ENCODE peak calls at places on chromosomes 1 and 21, in six cellular contexts. One of them, this sample, is unnamed. For H3K36me3, the result is how much of the 10 kb centered on the place peaks cover.

GRCh38 chr1:29865051-29865450 is 628.7 kb downstream of the PTPRU start:
- DNase-seq in Karpas-422: no peak
- DNase-seq in CD8-positive, alpha-beta T cell: no peak
- DNase-seq in uterus: no peak
- DNase-seq in fibroblast of lung: no peak
- DNase-seq in H1: no peak
- DNase-seq in this sample: no peak

GRCh38 chr1:167206166-167206835 is 14.4 kb upstream of the POU2F1 start:
- DNase-seq in CD8-positive, alpha-beta T cell: no peak
- DNase-seq in uterus: no peak
- DNase-seq in fibroblast of lung: no peak
- DNase-seq in Karpas-422: no peak
- DNase-seq in H1: no peak
- DNase-seq in this sample: no peak

GRCh38 chr1:167544447-167544846 is 9.1 kb downstream of the CREG1 start:
- DNase-seq in fibroblast of lung: no peak
- DNase-seq in H1: no peak
- DNase-seq in uterus: no peak
- DNase-seq in CD8-positive, alpha-beta T cell: no peak
- DNase-seq in Karpas-422: no peak
- DNase-seq in this sample: no peak

GRCh38 chr1:235199441-235199840 is 38.4 kb upstream of the RBM34 start:
- DNase-seq in CD8-positive, alpha-beta T cell: no peak
- DNase-seq in H1: no peak
- DNase-seq in Karpas-422: peak
- DNase-seq in uterus: no peak
- DNase-seq in fibroblast of lung: peak
- DNase-seq in this sample: no peak

GRCh38 chr1:9439074-9439761 is 100.0 kb upstream of the SLC25A33 start:
- DNase-seq in H1: no peak
- DNase-seq in fibroblast of lung: no peak
- DNase-seq in CD8-positive, alpha-beta T cell: no peak
- DNase-seq in Karpas-422: no peak
- DNase-seq in uterus: peak
- DNase-seq in this sample: no peak

GRCh38 chr1:6585081-6585722 is 5.4 kb downstream of the ZBTB48 start:
- DNase-seq in CD8-positive, alpha-beta T cell: no peak
- DNase-seq in fibroblast of lung: no peak
- DNase-seq in Karpas-422: peak
- DNase-seq in uterus: no peak
- DNase-seq in H1: no peak
- DNase-seq in this sample: no peak

GRCh38 chr1:59433440-59433813 is 136.5 kb downstream of the FGGY start:
- DNase-seq in CD8-positive, alpha-beta T cell: no peak
- DNase-seq in Karpas-422: no peak
- DNase-seq in uterus: no peak
- DNase-seq in H1: no peak
- DNase-seq in fibroblast of lung: no peak
- DNase-seq in this sample: no peak

GRCh38 chr1:178724734-178725602 is at the start of gene RALGPS2:
- DNase-seq in CD8-positive, alpha-beta T cell: peak
- DNase-seq in H1: peak
- DNase-seq in Karpas-422: peak
- DNase-seq in fibroblast of lung: peak
- DNase-seq in uterus: peak
- DNase-seq in this sample: peak

GRCh38 chr1:64955093-64956066 is 11.0 kb downstream of the JAK1 start:
- DNase-seq in Karpas-422: no peak
- DNase-seq in uterus: no peak
- DNase-seq in CD8-positive, alpha-beta T cell: no peak
- DNase-seq in fibroblast of lung: no peak
- DNase-seq in H1: no peak
- DNase-seq in this sample: no peak

GRCh38 chr1:47179988-47180563 is 9.8 kb downstream of the PDZK1IP1 start:
- DNase-seq in H1: no peak
- DNase-seq in CD8-positive, alpha-beta T cell: peak
- DNase-seq in fibroblast of lung: no peak
- DNase-seq in Karpas-422: no peak
- DNase-seq in uterus: no peak
- DNase-seq in this sample: no peak

GRCh38 chr1:183537405-183537804 is 52.9 kb downstream of the NCF2 start:
- DNase-seq in H1: no peak
- DNase-seq in fibroblast of lung: no peak
- DNase-seq in uterus: no peak
- DNase-seq in CD8-positive, alpha-beta T cell: no peak
- DNase-seq in Karpas-422: no peak
- DNase-seq in this sample: no peak
- H3K36me3 ChIP-seq in H1: half or more
- H3K36me3 ChIP-seq in fibroblast of lung: under half
- H3K36me3 ChIP-seq in uterus: under half
- H3K36me3 ChIP-seq in CD8-positive, alpha-beta T cell: half or more
- H3K36me3 ChIP-seq in Karpas-422: half or more
- H3K36me3 ChIP-seq in this sample: under half

GRCh38 chr1:37502104-37502503 is 12.5 kb downstream of the MEAF6 start:
- DNase-seq in Karpas-422: no peak
- DNase-seq in CD8-positive, alpha-beta T cell: no peak
- DNase-seq in uterus: no peak
- DNase-seq in fibroblast of lung: no peak
- DNase-seq in H1: no peak
- DNase-seq in this sample: no peak
- H3K36me3 ChIP-seq in Karpas-422: under half
- H3K36me3 ChIP-seq in CD8-positive, alpha-beta T cell: under half
- H3K36me3 ChIP-seq in uterus: under half
- H3K36me3 ChIP-seq in fibroblast of lung: under half
- H3K36me3 ChIP-seq in H1: under half
- H3K36me3 ChIP-seq in this sample: under half

GRCh38 chr21:44324854-44325107 is 14.4 kb downstream of the CFAP410 start:
- DNase-seq in H1: no peak
- DNase-seq in CD8-positive, alpha-beta T cell: no peak
- DNase-seq in fibroblast of lung: no peak
- DNase-seq in uterus: no peak
- DNase-seq in Karpas-422: no peak
- DNase-seq in this sample: no peak

GRCh38 chr21:44322621-44323325 is 16.4 kb downstream of the CFAP410 start:
- DNase-seq in uterus: no peak
- DNase-seq in CD8-positive, alpha-beta T cell: no peak
- DNase-seq in H1: no peak
- DNase-seq in fibroblast of lung: no peak
- DNase-seq in Karpas-422: no peak
- DNase-seq in this sample: no peak

GRCh38 chr21:44323591-44323990 is 15.6 kb downstream of the CFAP410 start:
- DNase-seq in Karpas-422: no peak
- DNase-seq in H1: no peak
- DNase-seq in CD8-positive, alpha-beta T cell: no peak
- DNase-seq in fibroblast of lung: no peak
- DNase-seq in uterus: no peak
- DNase-seq in this sample: no peak

GRCh38 chr21:44325386-44326271 is 13.6 kb downstream of the CFAP410 start:
- DNase-seq in Karpas-422: no peak
- DNase-seq in uterus: no peak
- DNase-seq in fibroblast of lung: no peak
- DNase-seq in H1: no peak
- DNase-seq in CD8-positive, alpha-beta T cell: no peak
- DNase-seq in this sample: no peak

DNA sequence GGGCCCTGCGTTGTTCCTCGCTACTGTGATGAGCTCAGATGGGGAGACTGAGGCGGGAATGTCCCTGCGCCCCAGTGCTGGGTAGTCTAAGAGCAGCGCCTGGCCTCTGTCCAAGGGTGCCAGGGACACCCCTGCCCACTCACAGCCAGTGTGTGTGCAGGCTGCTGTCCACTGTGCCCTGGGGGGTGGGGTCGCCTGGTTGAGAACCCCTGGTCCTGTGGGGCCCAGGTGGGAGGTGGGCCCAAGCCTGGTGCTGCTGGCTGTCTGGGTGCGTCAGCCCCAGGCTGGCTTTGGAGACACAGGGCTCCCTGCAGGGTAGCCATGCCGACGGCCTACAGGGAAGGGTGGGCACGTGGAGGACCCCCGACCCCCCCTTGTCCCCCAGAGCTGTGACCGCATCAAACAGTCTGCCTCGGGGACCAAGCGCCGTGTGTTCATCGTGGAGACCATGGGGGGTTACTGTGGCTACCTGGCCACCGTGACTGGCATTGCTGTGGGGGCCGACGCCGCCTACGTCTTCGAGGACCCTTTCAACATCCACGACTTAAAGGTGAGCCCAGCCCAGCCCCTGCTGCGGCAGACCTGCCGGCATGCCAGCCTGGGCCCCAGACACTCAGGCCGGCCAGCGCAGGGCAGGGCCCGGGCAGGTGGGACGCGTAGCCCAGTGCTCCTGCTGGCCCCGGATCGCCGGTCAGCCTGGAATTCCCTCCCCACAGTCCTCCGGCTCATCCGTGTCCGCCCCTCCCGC is 14.9 kb downstream of the CFAP410 start:
- DNase-seq in fibroblast of lung: no peak
- DNase-seq in H1: no peak
- DNase-seq in Karpas-422: no peak
- DNase-seq in uterus: no peak
- DNase-seq in CD8-positive, alpha-beta T cell: no peak
- DNase-seq in this sample: no peak
- H3K36me3 ChIP-seq in fibroblast of lung: under half
- H3K36me3 ChIP-seq in H1: under half
- H3K36me3 ChIP-seq in Karpas-422: under half
- H3K36me3 ChIP-seq in uterus: under half
- H3K36me3 ChIP-seq in CD8-positive, alpha-beta T cell: under half
- H3K36me3 ChIP-seq in this sample: under half

DNA sequence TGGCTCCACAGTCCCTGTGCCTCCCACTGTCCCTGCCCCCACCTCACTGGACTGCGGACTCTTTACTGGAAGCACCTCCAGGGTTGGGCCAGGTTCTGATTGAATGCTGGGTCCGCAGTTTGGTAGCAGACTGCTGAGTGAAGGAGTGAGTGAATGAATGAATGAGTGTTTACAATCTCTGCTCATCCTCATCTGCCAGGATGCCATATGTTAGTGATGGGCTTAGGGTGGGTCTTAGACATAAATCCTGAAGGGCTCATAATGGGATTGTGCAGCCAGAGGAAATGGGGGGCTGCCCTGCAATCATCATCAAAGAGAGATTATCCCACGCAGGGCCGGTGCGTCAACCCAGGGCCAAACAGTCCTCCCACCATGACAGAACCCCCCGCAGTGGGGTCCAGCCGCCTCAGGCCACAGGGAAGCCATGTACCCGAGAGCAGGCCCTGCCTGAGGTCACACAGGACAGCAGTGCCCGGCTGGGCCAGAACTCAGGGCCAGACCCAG is 26.1 kb downstream of the SLC1A7 start:
- DNase-seq in fibroblast of lung: no peak
- DNase-seq in uterus: no peak
- DNase-seq in CD8-positive, alpha-beta T cell: no peak
- DNase-seq in H1: no peak
- DNase-seq in Karpas-422: no peak
- DNase-seq in this sample: no peak
- H3K36me3 ChIP-seq in fibroblast of lung: under half
- H3K36me3 ChIP-seq in uterus: under half
- H3K36me3 ChIP-seq in CD8-positive, alpha-beta T cell: under half
- H3K36me3 ChIP-seq in H1: under half
- H3K36me3 ChIP-seq in Karpas-422: under half
- H3K36me3 ChIP-seq in this sample: under half

DNA sequence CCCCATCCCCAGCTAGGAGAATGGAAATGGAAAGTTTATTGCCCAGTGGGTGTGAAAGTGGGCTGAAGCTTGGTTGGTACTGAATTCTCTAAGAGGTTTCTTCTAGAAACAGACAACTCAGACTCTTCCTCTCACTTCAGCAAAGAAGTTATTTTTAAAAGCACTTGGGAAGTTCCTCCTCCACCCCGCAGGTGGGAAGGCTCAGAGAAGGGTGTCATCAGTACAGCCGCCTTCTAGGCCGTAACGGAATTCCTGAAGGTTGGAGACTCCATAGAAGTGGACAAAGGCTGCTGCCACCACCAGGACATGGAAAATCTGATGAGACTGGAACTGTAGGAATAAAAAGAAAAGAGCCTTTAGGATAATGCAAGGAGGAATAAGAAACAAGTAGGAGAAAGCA is 14.3 kb upstream of the KLHL12 start:
- DNase-seq in fibroblast of lung: no peak
- DNase-seq in H1: no peak
- DNase-seq in CD8-positive, alpha-beta T cell: no peak
- DNase-seq in uterus: no peak
- DNase-seq in Karpas-422: no peak
- DNase-seq in this sample: no peak
- H3K36me3 ChIP-seq in fibroblast of lung: under half
- H3K36me3 ChIP-seq in H1: half or more
- H3K36me3 ChIP-seq in CD8-positive, alpha-beta T cell: under half
- H3K36me3 ChIP-seq in uterus: under half
- H3K36me3 ChIP-seq in Karpas-422: under half
- H3K36me3 ChIP-seq in this sample: under half

DNA sequence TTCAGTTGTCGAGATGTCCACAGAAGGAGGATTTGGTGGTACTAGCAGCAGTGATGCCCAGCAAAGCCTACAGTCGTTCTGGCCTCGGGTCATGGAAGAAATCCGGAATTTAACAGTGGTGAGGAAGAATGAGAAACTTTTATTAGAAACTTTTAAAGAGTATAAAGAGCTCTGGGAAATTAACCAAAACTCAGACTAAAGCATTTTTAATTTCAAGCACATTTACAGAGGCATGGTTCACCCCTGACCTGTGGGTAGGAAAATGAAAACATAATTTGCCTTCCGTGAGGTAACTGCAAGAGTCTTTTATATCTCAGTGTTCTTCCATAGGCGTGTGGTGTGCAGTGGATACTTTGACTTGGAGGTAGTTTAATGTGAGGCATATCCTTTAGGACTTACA is 44.8 kb upstream of the KCNQ4 start:
- DNase-seq in uterus: no peak
- DNase-seq in H1: no peak
- DNase-seq in Karpas-422: no peak
- DNase-seq in fibroblast of lung: no peak
- DNase-seq in CD8-positive, alpha-beta T cell: no peak
- DNase-seq in this sample: no peak
- H3K36me3 ChIP-seq in uterus: under half
- H3K36me3 ChIP-seq in H1: under half
- H3K36me3 ChIP-seq in Karpas-422: half or more
- H3K36me3 ChIP-seq in fibroblast of lung: under half
- H3K36me3 ChIP-seq in CD8-positive, alpha-beta T cell: under half
- H3K36me3 ChIP-seq in this sample: under half

GRCh38 chr1:37480125-37480466 is 5.7 kb downstream of the ZC3H12A start:
- DNase-seq in uterus: no peak
- DNase-seq in Karpas-422: no peak
- DNase-seq in fibroblast of lung: no peak
- DNase-seq in H1: no peak
- DNase-seq in CD8-positive, alpha-beta T cell: no peak
- DNase-seq in this sample: no peak
- H3K36me3 ChIP-seq in uterus: under half
- H3K36me3 ChIP-seq in Karpas-422: under half
- H3K36me3 ChIP-seq in fibroblast of lung: under half
- H3K36me3 ChIP-seq in H1: under half
- H3K36me3 ChIP-seq in CD8-positive, alpha-beta T cell: under half
- H3K36me3 ChIP-seq in this sample: half or more